ENCODE peak calls at places on chromosomes 4 and X, in five cellular contexts. G, Y, E, U and X are unnamed samples.

GRCh38 chr4:28354874-28355273 is 1494.2 kb downstream of the STIM2 start:
- DNase-seq in G (peak), Y (no peak), E (no peak), U (no peak), X (no peak)

GRCh38 chr4:71214578-71214977 is 124.2 kb upstream of the SLC4A4 start:
- DNase-seq in G (no peak), Y (no peak), E (no peak), U (no peak), X (no peak)

GRCh38 chr4:185755451-185755850 is 56.5 kb downstream of the SORBS2 start:
- DNase-seq in G (no peak), Y (no peak), E (no peak), U (no peak), X (no peak)

GRCh38 chrX:12567857-12568256 is 223.4 kb upstream of the PRPS2 start:
- DNase-seq in G (no peak), Y (peak), E (no peak), U (no peak), X (no peak)

GRCh38 chrX:53440631-53441517 is 6.7 kb upstream of the HSD17B10 start:
- DNase-seq in G (no peak), Y (peak), E (peak), U (no peak), X (peak)

GRCh38 chrX:79153348-79153747 is 8.9 kb downstream of the GPR174 start:
- DNase-seq in G (no peak), Y (no peak), E (no peak), U (no peak), X (no peak)

GRCh38 chr4:41957634-41958033 is 22.4 kb downstream of the TMEM33 start:
- DNase-seq in G (peak), Y (peak), E (peak), U (no peak), X (no peak)

GRCh38 chrX:54540289-54540688 is 10.3 kb downstream of the GNL3L start:
- DNase-seq in G (no peak), Y (peak), E (peak), U (no peak), X (no peak)

GRCh38 chrX:153469811-153470410 is 465 bp downstream of the HAUS7 start:
- DNase-seq in G (no peak), Y (peak), E (peak), U (no peak), X (no peak)

GRCh38 chr4:10080874-10081606 is 35.6 kb downstream of the WDR1 start:
- DNase-seq in G (no peak), Y (no peak), E (no peak), U (no peak), X (no peak)

GRCh38 chrX:21911481-21911880 is 29.0 kb upstream of the SMS start:
- DNase-seq in G (no peak), Y (no peak), E (no peak), U (no peak), X (no peak)

GRCh38 chr4:152104286-152104685 is 343.5 kb upstream of the GATB start:
- DNase-seq in G (no peak), Y (no peak), E (no peak), U (no peak), X (no peak)

GRCh38 chr4:8528713-8529112 is 51.5 kb upstream of the GPR78 start:
- DNase-seq in G (no peak), Y (peak), E (peak), U (no peak), X (no peak)

GRCh38 chr4:23122666-23123400 is 430.1 kb downstream of the GBA3 start:
- DNase-seq in G (no peak), Y (no peak), E (no peak), U (no peak), X (no peak)

GRCh38 chr4:165692082-165692481 is 181.0 kb upstream of the TLL1 start:
- DNase-seq in G (no peak), Y (no peak), E (no peak), U (no peak), X (no peak)

GRCh38 chr4:114927881-114928280 is 185.5 kb downstream of the NDST4 start:
- DNase-seq in G (no peak), Y (no peak), E (no peak), U (no peak), X (no peak)

GRCh38 chr4:3387943-3388348 is 53.8 kb upstream of the HGFAC start:
- DNase-seq in G (no peak), Y (peak), E (peak), U (no peak), X (no peak)

GRCh38 chr4:97235516-97235915 is 907.8 kb downstream of the STPG2 start:
- DNase-seq in G (peak), Y (no peak), E (no peak), U (no peak), X (peak)

GRCh38 chr4:32789026-32789608 is 2068.9 kb downstream of the PCDH7 start:
- DNase-seq in G (no peak), Y (no peak), E (no peak), U (no peak), X (no peak)

GRCh38 chr4:6115746-6116586 is 84.4 kb downstream of the JAKMIP1 start:
- DNase-seq in G (no peak), Y (no peak), E (no peak), U (no peak), X (no peak)

GRCh38 chrX:40278340-40279090 is 180.8 kb upstream of the BCOR start:
- DNase-seq in G (no peak), Y (no peak), E (peak), U (no peak), X (no peak)

GRCh38 chr4:106584590-106584989 is 216.0 kb upstream of the GIMD1 start:
- DNase-seq in G (no peak), Y (peak), E (peak), U (no peak), X (no peak)

GRCh38 chr4:127997534-127998388 is 32.6 kb downstream of the ABHD18 start:
- DNase-seq in G (no peak), Y (peak), E (peak), U (no peak), X (no peak)

GRCh38 chrX:150365953-150366911 is 3.1 kb downstream of the MAMLD1 start:
- DNase-seq in G (peak), Y (peak), E (peak), U (no peak), X (peak)

GRCh38 chr4:172986114-172986513 is 182.5 kb upstream of the GALNT7 start:
- DNase-seq in G (no peak), Y (no peak), E (no peak), U (no peak), X (no peak)

GRCh38 chr4:109434007-109434792 is 585 bp downstream of the SEC24B start:
- DNase-seq in G (peak), Y (peak), E (peak), U (no peak), X (peak)

GRCh38 chr4:874971-875817 is 49.3 kb upstream of the CPLX1 start:
- DNase-seq in G (no peak), Y (no peak), E (no peak), U (no peak), X (no peak)

GRCh38 chrX:37302569-37302968 is 46.6 kb upstream of the PRRG1 start:
- DNase-seq in G (no peak), Y (peak), E (peak), U (no peak), X (peak)

GRCh38 chrX:1581132-1581531 is 10.3 kb upstream of the AKAP17A start:
- DNase-seq in G (no peak), Y (no peak), E (peak), U (peak), X (peak)

GRCh38 chrX:118383120-118383519 is 37.2 kb downstream of the WDR44 start:
- DNase-seq in G (no peak), Y (no peak), E (no peak), U (no peak), X (no peak)

GRCh38 chrX:82765806-82766205 is 742.3 kb upstream of the POU3F4 start:
- DNase-seq in G (no peak), Y (no peak), E (peak), U (no peak), X (no peak)

DNA sequence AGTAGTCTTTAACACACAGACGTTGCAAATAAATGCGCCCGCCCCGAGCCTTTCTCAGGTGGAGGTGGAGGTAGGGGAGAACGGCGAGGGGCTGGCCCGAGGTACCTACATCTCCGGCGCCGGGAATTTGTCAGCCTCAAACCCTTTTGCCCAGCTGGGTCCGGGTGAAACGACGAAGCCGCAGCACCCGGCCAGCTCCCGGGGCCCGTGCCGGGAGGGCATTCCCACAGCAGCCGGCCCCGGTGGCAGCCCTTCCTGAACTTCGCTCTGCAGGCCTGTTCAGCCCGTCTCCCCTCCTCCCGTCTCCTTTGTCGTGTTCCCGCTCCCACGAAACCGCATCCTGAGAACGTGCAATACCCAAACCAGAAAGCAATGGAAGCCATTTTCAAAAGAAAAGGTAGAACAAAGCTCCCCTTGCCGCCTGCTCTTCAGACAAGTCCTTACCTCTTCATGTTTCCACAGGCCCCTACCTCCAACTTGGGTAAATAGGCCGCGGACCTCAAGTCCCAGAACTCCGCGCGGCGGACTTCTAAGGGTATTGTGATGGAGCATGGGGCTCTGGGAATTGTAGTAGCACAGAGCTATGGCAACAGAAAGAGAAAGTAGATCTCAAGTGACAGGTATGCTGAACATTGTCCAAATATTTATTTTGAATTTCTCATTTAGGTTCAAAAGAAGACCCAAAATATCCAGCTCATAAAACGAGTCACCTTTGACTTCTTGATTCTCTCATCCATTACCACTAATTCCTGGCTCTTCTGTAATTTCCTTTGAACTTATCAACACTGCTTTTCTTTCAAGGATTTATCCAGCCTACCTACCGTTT is at the start of gene RBM41:
- DNase-seq in G (peak), Y (peak), E (peak), U (peak), X (peak)
- H3K4ac ChIP-seq in G (no peak), Y (peak), E (peak), U (no peak), X (no peak)

GRCh38 chr4:153788419-153789276 is at the start of gene SFRP2:
- DNase-seq in G (peak), Y (no peak), E (peak), U (peak), X (peak)
- H3K4ac ChIP-seq in G (no peak), Y (no peak), E (no peak), U (peak), X (no peak)

DNA sequence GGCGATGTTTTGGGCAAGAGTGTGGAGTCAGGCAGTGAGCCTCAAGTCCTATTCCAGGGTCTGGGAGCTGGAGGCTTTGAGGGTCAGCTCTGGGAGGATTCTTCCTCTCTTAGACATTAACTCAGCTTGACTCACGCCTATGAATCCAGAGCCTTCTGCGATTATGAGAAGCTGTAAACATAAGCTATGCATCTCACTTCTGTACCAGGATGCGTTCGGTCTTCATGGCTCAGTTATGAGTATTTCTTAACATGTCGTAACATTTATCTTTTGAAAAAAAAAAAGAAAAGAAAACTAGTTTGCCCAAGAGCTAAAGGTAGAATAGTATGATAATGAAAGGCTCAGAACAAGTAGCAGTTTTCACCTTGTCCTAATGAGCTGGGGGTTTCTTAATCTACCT is 4.6 kb downstream of the SHROOM2 start:
- DNase-seq in G (no peak), Y (peak), E (peak), U (no peak), X (no peak)
- H3K4ac ChIP-seq in G (no peak), Y (no peak), E (peak), U (no peak), X (no peak)

GRCh38 chr4:4763815-4764202 is 95.7 kb upstream of the MSX1 start:
- DNase-seq in G (no peak), Y (peak), E (peak), U (no peak), X (no peak)

GRCh38 chr4:4764506-4764905 is 95.0 kb upstream of the MSX1 start:
- DNase-seq in G (no peak), Y (no peak), E (no peak), U (no peak), X (no peak)

GRCh38 chr4:4762300-4762699 is 97.2 kb upstream of the MSX1 start:
- DNase-seq in G (no peak), Y (no peak), E (no peak), U (no peak), X (no peak)

GRCh38 chr4:4761128-4761991 is 98.1 kb upstream of the MSX1 start:
- DNase-seq in G (peak), Y (no peak), E (peak), U (no peak), X (peak)

GRCh38 chr4:4762909-4763814 is 96.3 kb upstream of the MSX1 start:
- DNase-seq in G (no peak), Y (peak), E (peak), U (no peak), X (peak)
- H3K4ac ChIP-seq in G (no peak), Y (no peak), E (peak), U (no peak), X (no peak)

GRCh38 chrX:56813318-56813837 is 84.3 kb downstream of the NBDY start:
- DNase-seq in G (no peak), Y (peak), E (peak), U (no peak), X (peak)
- H3K4ac ChIP-seq in G (no peak), Y (no peak), E (no peak), U (no peak), X (no peak)

DNA sequence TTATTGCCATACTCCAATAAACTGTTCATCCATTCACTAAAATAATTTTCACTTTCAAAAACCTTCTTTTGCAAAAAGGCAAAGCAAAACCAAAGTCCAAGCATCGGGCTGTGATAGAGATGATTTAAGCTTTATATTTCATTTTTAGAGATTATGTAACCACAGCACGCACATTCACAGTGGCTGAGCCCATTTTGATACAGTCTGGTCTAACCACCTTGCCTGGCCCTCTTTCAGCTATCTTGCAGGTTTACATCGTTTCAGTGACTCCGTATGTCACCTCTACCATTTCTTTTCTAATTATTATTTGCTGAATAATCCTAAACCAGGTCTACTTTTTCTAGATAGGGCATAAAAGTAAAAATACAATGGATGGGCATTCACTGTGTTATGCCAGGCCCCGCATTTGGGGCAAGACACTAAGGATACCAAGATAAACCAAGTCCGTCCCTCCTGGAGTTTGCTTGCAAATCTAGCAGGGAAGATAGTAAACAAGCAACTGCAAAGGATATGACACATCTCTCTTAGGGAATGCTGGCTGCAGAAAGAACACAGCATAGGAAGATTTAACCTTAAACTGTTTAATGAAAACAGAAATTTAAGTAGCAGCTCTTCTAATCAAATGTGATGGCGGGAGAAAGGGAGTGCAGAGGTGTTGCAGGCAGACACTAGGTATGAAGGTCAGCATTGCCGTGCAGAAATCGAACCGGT is 1.7 kb downstream of the CASP3 start:
- DNase-seq in G (no peak), Y (peak), E (peak), U (no peak), X (no peak)
- H3K4ac ChIP-seq in G (no peak), Y (no peak), E (no peak), U (no peak), X (no peak)

GRCh38 chrX:18983711-18984380 is at the start of gene PHKA2:
- DNase-seq in G (no peak), Y (no peak), E (peak), U (no peak), X (peak)
- H3K4ac ChIP-seq in G (no peak), Y (peak), E (peak), U (no peak), X (no peak)

GRCh38 chr4:184474261-184475095 is at the start of gene IRF2:
- DNase-seq in G (peak), Y (peak), E (peak), U (peak), X (peak)
- H3K4ac ChIP-seq in G (no peak), Y (peak), E (peak), U (peak), X (no peak)